ENCODE peak calls at places on chromosomes 7 and 10, in four cellular contexts. M is GM12878, Y is HL-60, Q is K562. L is an unnamed sample.

GRCh38 chr7:106345421-106346166 is 60.8 kb upstream of the NAMPT start:
- DNase-seq in M (no peak), Y (no peak), Q (no peak), L (no peak)

GRCh38 chr10:71085689-71086438 is 126.5 kb upstream of the UNC5B start:
- DNase-seq in M (no peak), Y (no peak), Q (no peak), L (no peak)

GRCh38 chr10:13188593-13188992 is 27.2 kb downstream of the MCM10 start:
- DNase-seq in M (no peak), Y (no peak), Q (no peak), L (no peak)

GRCh38 chr10:75597691-75598455 is 166.4 kb downstream of the LRMDA start:
- DNase-seq in M (no peak), Y (no peak), Q (no peak), L (no peak)

GRCh38 chr7:27686315-27686714 is 23.6 kb upstream of the HIBADH start:
- DNase-seq in M (no peak), Y (no peak), Q (no peak), L (no peak)

GRCh38 chr7:5489991-5490536 is 66.4 kb upstream of the TNRC18 start:
- DNase-seq in M (no peak), Y (no peak), Q (no peak), L (no peak)

GRCh38 chr7:139692723-139693122 is 85.1 kb downstream of the HIPK2 start:
- DNase-seq in M (no peak), Y (no peak), Q (no peak), L (no peak)

GRCh38 chr10:101925027-101925426 is 81.4 kb upstream of the KCNIP2 start:
- DNase-seq in M (no peak), Y (no peak), Q (no peak), L (no peak)

GRCh38 chr7:83502636-83503035 is 146.3 kb downstream of the SEMA3E start:
- DNase-seq in M (no peak), Y (no peak), Q (no peak), L (no peak)

GRCh38 chr7:3128857-3129256 is 85.2 kb upstream of the CARD11 start:
- DNase-seq in M (no peak), Y (no peak), Q (no peak), L (no peak)

GRCh38 chr10:115092555-115093285 is 445 bp upstream of the ATRNL1 start:
- DNase-seq in M (no peak), Y (no peak), Q (peak; percentile 9), L (peak; percentile 57)

GRCh38 chr10:34184901-34185386 is 630.2 kb downstream of the PARD3 start:
- DNase-seq in M (no peak), Y (no peak), Q (no peak), L (no peak)

GRCh38 chr7:43647772-43648643 is 65.1 kb downstream of the STK17A start:
- DNase-seq in M (peak; percentile 85), Y (peak; percentile 38), Q (no peak), L (no peak)

GRCh38 chr10:56370217-56371113 is 9.4 kb upstream of the ZWINT start:
- DNase-seq in M (no peak), Y (peak; percentile 25), Q (peak; percentile 11), L (no peak)

GRCh38 chr10:132907901-132908620 is 34.3 kb downstream of the CFAP46 start:
- DNase-seq in M (no peak), Y (no peak), Q (no peak), L (no peak)

GRCh38 chr10:21754410-21755011 is 220.5 kb downstream of the MLLT10 start:
- DNase-seq in M (no peak), Y (peak; percentile 43), Q (no peak), L (no peak)

GRCh38 chr7:105707967-105708580 is 126.8 kb upstream of the EFCAB10 start:
- DNase-seq in M (no peak), Y (no peak), Q (no peak), L (no peak)

GRCh38 chr7:80070391-80070790 is 64.2 kb upstream of the GNAI1 start:
- DNase-seq in M (no peak), Y (no peak), Q (no peak), L (no peak)

GRCh38 chr10:69269761-69270160 is 8.5 kb upstream of the HK1 start:
- DNase-seq in M (no peak), Y (no peak), Q (no peak), L (no peak)

GRCh38 chr10:127343831-127344230 is 147.4 kb upstream of the INSYN2A start:
- DNase-seq in M (no peak), Y (no peak), Q (no peak), L (no peak)

GRCh38 chr10:23656735-23657134 is 217.9 kb downstream of the OTUD1 start:
- DNase-seq in M (no peak), Y (no peak), Q (no peak), L (no peak)

GRCh38 chr10:61835069-61835908 is 66.2 kb upstream of the ARID5B start:
- DNase-seq in M (peak; percentile 7), Y (peak; percentile 25), Q (peak; percentile 68), L (peak; percentile 10)

GRCh38 chr10:127563718-127564553 is 14.8 kb downstream of the NPS start:
- DNase-seq in M (no peak), Y (no peak), Q (peak; percentile 16), L (peak; percentile 25)

GRCh38 chr10:15478429-15478828 is 107.3 kb upstream of the FAM171A1 start:
- DNase-seq in M (no peak), Y (no peak), Q (no peak), L (no peak)

DNA sequence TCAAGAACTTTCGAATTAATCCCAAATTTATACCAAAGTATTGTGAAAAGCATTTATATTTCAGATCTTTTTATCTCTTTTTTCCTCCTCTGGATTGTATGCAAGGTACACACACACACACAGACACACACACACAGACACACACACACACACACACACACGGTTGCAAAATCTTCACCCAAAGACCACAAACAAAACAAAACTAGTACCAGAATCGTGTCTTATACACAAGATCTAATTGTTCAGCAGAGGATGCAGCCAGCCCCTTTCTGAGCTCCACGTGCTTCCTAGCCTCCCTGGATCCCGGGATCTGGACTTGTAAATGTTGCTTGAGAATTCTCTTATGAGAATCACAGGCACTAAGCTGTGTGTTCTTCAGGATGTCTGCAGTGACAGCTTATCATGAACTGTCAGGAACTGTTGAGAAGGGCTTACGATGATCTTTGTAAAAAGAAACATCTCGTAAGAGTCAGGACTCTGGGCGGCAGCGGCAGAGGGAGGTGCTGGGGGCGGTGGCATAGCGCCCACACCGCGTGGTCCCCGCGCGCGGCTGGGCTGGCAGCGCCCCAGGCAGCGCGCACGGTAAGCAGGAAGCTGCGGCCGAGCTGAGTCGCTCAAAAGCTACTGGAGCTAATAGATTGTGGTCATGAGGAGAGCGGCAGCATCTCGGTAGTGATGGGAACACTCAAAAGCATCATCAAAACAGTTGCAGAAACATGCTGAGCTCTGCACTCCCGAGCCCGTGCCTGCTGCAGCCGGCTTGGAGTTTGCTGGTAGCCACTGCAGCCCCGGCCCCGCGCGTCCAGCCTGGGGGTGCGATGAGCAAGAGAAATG is 277.6 kb downstream of the GATA3 start:
- DNase-seq in M (no peak), Y (no peak), Q (no peak), L (peak; percentile 31)
- TF ChIP-seq POLR2AphosphoS5 in M (no peak), Y (no peak), Q (no peak), L (no peak)

GRCh38 chr7:131196808-131197207 is 130.9 kb upstream of the MKLN1 start:
- DNase-seq in M (no peak), Y (no peak), Q (no peak), L (no peak)
- TF ChIP-seq SPI1 in M (no peak), Y (no peak), Q (no peak), L (no peak)

GRCh38 chr7:66050337-66050957 is 25.2 kb upstream of the ASL start:
- DNase-seq in M (no peak), Y (no peak), Q (no peak), L (no peak)

GRCh38 chr7:66050990-66051424 is 24.6 kb upstream of the ASL start:
- DNase-seq in M (no peak), Y (no peak), Q (no peak), L (no peak)

GRCh38 chr7:66054063-66054462 is 21.6 kb upstream of the ASL start:
- DNase-seq in M (no peak), Y (no peak), Q (no peak), L (no peak)

GRCh38 chr7:66052447-66052846 is 23.2 kb upstream of the ASL start:
- DNase-seq in M (no peak), Y (no peak), Q (no peak), L (no peak)

DNA sequence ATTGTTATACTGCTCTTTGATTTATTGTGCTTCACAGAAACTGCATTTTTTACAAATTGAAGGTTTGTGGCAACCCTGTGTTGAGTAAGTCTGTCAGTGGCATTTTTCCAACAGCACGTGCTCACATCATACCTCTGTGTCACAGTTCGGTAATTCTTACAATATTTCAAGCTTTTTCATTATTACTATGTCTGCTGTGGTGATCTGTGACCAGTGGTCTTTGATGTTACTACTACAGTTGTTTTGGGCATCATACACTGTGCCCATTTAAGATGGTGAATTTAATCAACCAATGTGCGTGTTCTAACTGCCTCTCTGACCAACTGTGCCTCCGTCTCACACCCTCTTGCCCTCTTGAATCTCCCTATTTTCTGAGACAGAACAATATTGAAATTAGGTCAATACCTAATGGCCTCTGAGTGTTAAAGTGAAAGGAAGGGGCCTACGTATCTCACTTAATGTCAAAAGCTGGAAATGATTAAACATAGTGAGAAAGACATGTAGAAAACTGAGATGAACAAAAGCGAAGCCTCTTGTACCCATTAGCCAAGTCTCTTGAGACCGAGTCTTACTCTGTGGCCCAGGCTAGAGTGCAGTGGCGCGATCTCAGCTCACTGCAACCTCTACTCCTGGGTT is 20.2 kb upstream of the ASL start:
- DNase-seq in M (peak; percentile 41), Y (no peak), Q (no peak), L (no peak)
- TF ChIP-seq POLR2AphosphoS5 in M (no peak), Y (no peak), Q (no peak), L (no peak)

DNA sequence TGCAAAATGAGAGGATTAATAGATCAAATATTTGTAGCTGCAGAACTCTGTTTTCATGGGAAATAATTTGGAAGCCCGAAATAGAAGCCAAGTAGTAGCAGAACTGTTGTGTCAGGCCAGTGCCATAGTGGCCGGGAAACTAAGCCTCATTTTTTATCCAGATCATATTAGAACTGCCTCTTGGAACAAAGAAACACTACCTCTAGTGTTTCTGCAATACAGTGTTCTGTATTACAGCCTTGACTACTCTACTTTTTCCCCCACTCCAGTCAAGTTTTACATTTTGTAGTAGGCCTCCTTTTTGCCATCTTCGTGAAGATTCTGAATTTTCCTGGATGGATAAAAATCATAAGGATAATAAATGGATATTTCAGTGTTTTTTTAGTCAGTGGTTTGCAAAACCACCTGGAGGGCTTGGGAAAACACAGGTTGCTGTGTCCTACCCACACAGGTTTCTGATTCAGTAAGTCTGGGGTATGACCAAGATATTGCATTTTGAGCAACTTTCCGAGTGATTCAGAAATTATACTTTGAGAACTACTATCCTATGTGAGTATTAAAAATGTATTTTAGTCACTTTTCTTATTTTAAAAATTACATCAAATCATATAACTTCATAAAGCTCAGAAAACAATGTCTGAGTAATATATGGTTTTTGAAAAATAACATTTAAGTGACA is 326.2 kb upstream of the KAT6B start:
- DNase-seq in M (no peak), Y (no peak), Q (no peak), L (no peak)
- TF ChIP-seq SPI1 in M (no peak), Y (no peak), Q (no peak), L (no peak)